ENCODE peak calls at places on chromosomes 13 and 19, in seven cellular contexts. N is adrenal gland, R is heart right ventricle, B is dorsolateral prefrontal cortex, D is GM23338, W is PC-3, Z is A673. P is an unnamed sample.

GRCh38 chr19:42831221-42832019 is 48.1 kb downstream of the PSG1 start:
- DNase-seq in N (no peak), R (no peak), B (no peak), D (no peak), W (peak), Z (no peak), P (no peak)

GRCh38 chr13:24033527-24034302 is 126.8 kb upstream of the SPATA13 start:
- DNase-seq in N (no peak), R (no peak), B (no peak), D (no peak), W (no peak), Z (no peak), P (no peak)

GRCh38 chr13:113553541-113554332 is 30.8 kb upstream of the TFDP1 start:
- DNase-seq in N (no peak), R (no peak), B (no peak), D (no peak), W (no peak), Z (no peak), P (no peak)

GRCh38 chr19:22945560-22945959 is 57.4 kb downstream of the ZNF728 start:
- DNase-seq in N (no peak), R (no peak), B (no peak), D (peak), W (no peak), Z (peak), P (peak)

GRCh38 chr19:9323557-9323918 is 441 bp upstream of the ZNF559 start:
- DNase-seq in N (peak), R (peak), B (peak), D (peak), W (peak), Z (peak), P (peak)

GRCh38 chr13:99072941-99073340 is 95.1 kb upstream of the DOCK9 start:
- DNase-seq in N (no peak), R (no peak), B (no peak), D (no peak), W (no peak), Z (no peak), P (no peak)

GRCh38 chr13:110015253-110015652 is 228.9 kb upstream of the IRS2 start:
- DNase-seq in N (no peak), R (no peak), B (no peak), D (no peak), W (peak), Z (no peak), P (no peak)

GRCh38 chr13:77312311-77312710 is 14.6 kb downstream of the MYCBP2 start:
- DNase-seq in N (no peak), R (no peak), B (no peak), D (peak), W (no peak), Z (no peak), P (no peak)

GRCh38 chr13:83613524-83613923 is 268.8 kb downstream of the SLITRK1 start:
- DNase-seq in N (no peak), R (no peak), B (no peak), D (no peak), W (no peak), Z (no peak), P (no peak)

GRCh38 chr19:29858000-29858596 is 46.3 kb downstream of the CCNE1 start:
- DNase-seq in N (no peak), R (no peak), B (no peak), D (peak), W (peak), Z (peak), P (peak)

GRCh38 chr13:34347784-34348573 is 530.0 kb downstream of the RFC3 start:
- DNase-seq in N (no peak), R (no peak), B (no peak), D (peak), W (peak), Z (no peak), P (no peak)

GRCh38 chr13:21399741-21400140 is 59.4 kb downstream of the ZDHHC20 start:
- DNase-seq in N (no peak), R (no peak), B (no peak), D (no peak), W (peak), Z (peak), P (peak)

GRCh38 chr13:111484129-111484925 is 163.9 kb downstream of the TEX29 start:
- DNase-seq in N (no peak), R (no peak), B (no peak), D (no peak), W (no peak), Z (no peak), P (no peak)

GRCh38 chr19:5631511-5632240 is 8.8 kb downstream of the SAFB start:
- DNase-seq in N (no peak), R (no peak), B (no peak), D (no peak), W (no peak), Z (no peak), P (peak)

GRCh38 chr13:105058517-105058916 is 1476.9 kb downstream of the EFNB2 start:
- DNase-seq in N (no peak), R (no peak), B (no peak), D (no peak), W (no peak), Z (no peak), P (no peak)

GRCh38 chr19:35446194-35446593 is 1.9 kb upstream of the FFAR2 start:
- DNase-seq in N (no peak), R (no peak), B (no peak), D (no peak), W (no peak), Z (no peak), P (no peak)

DNA sequence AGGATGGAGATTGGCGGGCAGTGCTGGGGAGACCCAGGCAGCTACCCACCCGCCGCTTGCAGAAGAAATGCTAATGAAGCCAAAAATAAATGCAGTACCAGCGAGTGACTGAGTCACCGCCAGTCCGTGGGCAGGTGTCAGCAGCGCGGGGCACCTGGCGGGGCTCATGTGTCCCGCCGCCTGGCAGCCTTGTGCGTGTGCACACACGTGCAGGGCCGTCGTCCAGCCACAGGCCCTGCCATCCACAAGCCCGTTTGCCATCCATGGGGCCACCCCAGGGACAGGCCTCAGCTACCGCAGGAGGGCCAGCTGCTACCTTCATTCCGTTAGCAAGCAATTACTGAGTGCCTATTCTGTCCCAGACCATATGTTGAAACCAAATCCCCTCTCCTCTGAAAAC is 20.5 kb downstream of the NCAN start:
- DNase-seq in N (no peak), R (no peak), B (peak), D (no peak), W (no peak), Z (no peak), P (no peak)
- H3K27ac ChIP-seq in N (no peak), R (no peak), B (peak), D (no peak), W (no peak), Z (no peak), P (no peak)

GRCh38 chr19:16969127-16969526 is 57.5 kb downstream of the CPAMD8 start:
- DNase-seq in N (no peak), R (no peak), B (no peak), D (peak), W (peak), Z (peak), P (no peak)
- TF ChIP-seq CTCF in N (peak), R (peak), B (no peak), D (peak), W (peak), Z (peak), P (peak)

GRCh38 chr19:46610851-46611770 is 10.0 kb downstream of the CALM3 start:
- DNase-seq in N (no peak), R (no peak), B (no peak), D (no peak), W (no peak), Z (no peak), P (no peak)
- H3K27ac ChIP-seq in N (no peak), R (no peak), B (peak), D (peak), W (no peak), Z (no peak), P (peak)

GRCh38 chr19:990746-991145 is 6.6 kb downstream of the WDR18 start:
- DNase-seq in N (no peak), R (no peak), B (no peak), D (no peak), W (no peak), Z (no peak), P (no peak)

GRCh38 chr19:990119-990571 is 6.0 kb downstream of the WDR18 start:
- DNase-seq in N (peak), R (no peak), B (no peak), D (no peak), W (no peak), Z (no peak), P (no peak)

GRCh38 chr19:988081-988480 is 3.9 kb downstream of the WDR18 start:
- DNase-seq in N (no peak), R (no peak), B (no peak), D (peak), W (no peak), Z (no peak), P (no peak)

GRCh38 chr19:988510-988909 is 4.4 kb downstream of the WDR18 start:
- DNase-seq in N (no peak), R (no peak), B (no peak), D (peak), W (no peak), Z (no peak), P (no peak)

DNA sequence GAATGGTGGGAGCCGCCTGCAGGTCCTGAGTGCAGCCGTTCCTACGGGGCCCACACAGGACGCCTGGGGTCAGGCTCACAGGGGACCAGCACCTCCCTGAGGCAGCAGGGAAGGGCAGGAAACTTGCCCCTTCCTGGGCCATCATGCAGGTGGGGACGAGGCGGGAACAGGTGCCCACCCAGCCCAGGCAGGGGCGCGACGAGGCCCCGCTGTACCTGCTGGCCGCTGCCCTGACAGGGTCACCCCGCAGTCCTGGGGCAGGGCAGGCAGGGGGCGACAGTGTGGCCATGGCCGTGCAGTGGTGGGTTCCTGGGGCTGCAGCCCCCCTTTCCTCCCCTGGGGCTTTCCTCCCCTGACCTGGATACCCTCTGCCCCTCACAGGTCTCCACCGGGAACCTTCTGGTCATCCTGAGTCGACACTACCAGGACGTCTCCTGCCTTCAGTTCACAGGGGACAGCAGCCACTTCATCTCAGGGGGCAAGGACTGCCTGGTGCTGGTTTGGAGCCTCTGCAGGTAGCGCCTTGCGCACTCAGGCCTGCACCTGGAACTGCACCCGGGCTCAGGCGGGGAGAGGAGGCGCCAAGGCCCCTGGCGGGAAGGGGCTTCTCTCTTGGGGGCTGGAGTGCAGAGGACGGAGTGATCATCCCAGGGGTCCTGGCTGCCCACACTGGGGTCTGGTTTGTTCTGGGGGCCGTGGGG is 5.4 kb downstream of the WDR18 start:
- DNase-seq in N (no peak), R (no peak), B (no peak), D (no peak), W (no peak), Z (no peak), P (no peak)
- TF ChIP-seq CTCF in N (peak), R (peak), B (no peak), D (peak), W (peak), Z (no peak), P (peak)

DNA sequence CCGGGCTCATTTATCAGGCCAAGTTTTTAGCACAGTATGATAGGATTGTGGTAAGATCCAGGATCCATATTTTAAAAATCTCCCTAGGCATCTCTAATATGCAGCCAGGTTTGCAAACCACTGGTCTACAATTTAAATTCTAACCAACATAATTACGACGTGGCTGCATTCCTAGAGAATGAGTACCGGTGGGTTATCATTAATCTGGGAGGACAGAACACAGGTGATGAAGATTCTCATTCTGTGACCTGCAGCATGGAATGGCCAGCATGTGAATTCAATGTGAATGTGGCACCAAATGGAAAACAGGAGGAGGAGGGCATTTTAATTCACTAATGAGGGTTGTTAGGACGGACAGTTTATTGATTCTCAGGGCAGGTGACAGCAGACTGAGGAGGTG is 56.9 kb upstream of the MED4 start:
- DNase-seq in N (no peak), R (no peak), B (no peak), D (no peak), W (no peak), Z (no peak), P (no peak)
- H3K27ac ChIP-seq in N (peak), R (no peak), B (no peak), D (no peak), W (no peak), Z (no peak), P (no peak)